ENCODE peak calls at places on chromosomes 1 and 21, in ten cellular contexts. One of them, this sample, is unnamed.

GRCh38 chr1:168958562-168959289 is 147.8 kb upstream of the ATP1B1 start:
- DNase-seq in uterus: no peak
- DNase-seq in stomach: no peak
- DNase-seq in HepG2: no peak
- DNase-seq in tibial nerve: no peak
- DNase-seq in A549: no peak
- DNase-seq in tibial artery: no peak
- DNase-seq in hepatocyte: no peak
- DNase-seq in fibroblast of lung: peak; percentile 12
- DNase-seq in prostate gland: no peak
- DNase-seq in this sample: no peak

GRCh38 chr1:110006516-110006915 is 22.0 kb downstream of the AHCYL1 start:
- DNase-seq in tibial nerve: no peak
- DNase-seq in A549: no peak
- DNase-seq in tibial artery: no peak
- DNase-seq in stomach: no peak
- DNase-seq in prostate gland: no peak
- DNase-seq in hepatocyte: no peak
- DNase-seq in fibroblast of lung: no peak
- DNase-seq in HepG2: no peak
- DNase-seq in uterus: no peak
- DNase-seq in this sample: no peak

GRCh38 chr1:20376880-20377494 is 86.3 kb downstream of the VWA5B1 start:
- DNase-seq in fibroblast of lung: no peak
- DNase-seq in tibial nerve: no peak
- DNase-seq in hepatocyte: peak; percentile 62
- DNase-seq in tibial artery: peak; percentile 24
- DNase-seq in stomach: peak; percentile 37
- DNase-seq in prostate gland: no peak
- DNase-seq in HepG2: peak; percentile 10
- DNase-seq in A549: peak; percentile 34
- DNase-seq in uterus: no peak
- DNase-seq in this sample: no peak

GRCh38 chr1:86774305-86775304 is 70.2 kb downstream of the SH3GLB1 start:
- DNase-seq in fibroblast of lung: peak; percentile 91
- DNase-seq in hepatocyte: peak; percentile 84
- DNase-seq in tibial nerve: peak; percentile 15
- DNase-seq in stomach: peak; percentile 41
- DNase-seq in prostate gland: no peak
- DNase-seq in tibial artery: peak; percentile 65
- DNase-seq in HepG2: peak; percentile 100
- DNase-seq in uterus: peak; percentile 86
- DNase-seq in A549: peak; percentile 71
- DNase-seq in this sample: peak; percentile 69

GRCh38 chr1:85473390-85473789 is 8.4 kb upstream of the DDAH1 start:
- DNase-seq in prostate gland: no peak
- DNase-seq in stomach: no peak
- DNase-seq in tibial artery: no peak
- DNase-seq in fibroblast of lung: peak; percentile 50
- DNase-seq in HepG2: peak; percentile 10
- DNase-seq in A549: peak; percentile 73
- DNase-seq in uterus: no peak
- DNase-seq in tibial nerve: no peak
- DNase-seq in hepatocyte: no peak
- DNase-seq in this sample: peak; percentile 10

GRCh38 chr21:35046880-35047229 is 2.2 kb downstream of the RUNX1 start:
- DNase-seq in stomach: no peak
- DNase-seq in tibial nerve: no peak
- DNase-seq in fibroblast of lung: peak; percentile 76
- DNase-seq in prostate gland: no peak
- DNase-seq in tibial artery: peak; percentile 32
- DNase-seq in A549: no peak
- DNase-seq in HepG2: peak; percentile 5
- DNase-seq in uterus: no peak
- DNase-seq in hepatocyte: no peak
- DNase-seq in this sample: no peak

GRCh38 chr1:8937701-8938100 is 8.0 kb upstream of the CA6 start:
- DNase-seq in tibial artery: no peak
- DNase-seq in stomach: no peak
- DNase-seq in uterus: no peak
- DNase-seq in hepatocyte: no peak
- DNase-seq in HepG2: no peak
- DNase-seq in A549: no peak
- DNase-seq in fibroblast of lung: no peak
- DNase-seq in prostate gland: no peak
- DNase-seq in tibial nerve: no peak
- DNase-seq in this sample: peak; percentile 10

GRCh38 chr1:235835226-235835625 is 31.5 kb downstream of the LYST start:
- DNase-seq in hepatocyte: peak; percentile 11
- DNase-seq in uterus: peak; percentile 62
- DNase-seq in tibial nerve: no peak
- DNase-seq in prostate gland: no peak
- DNase-seq in A549: no peak
- DNase-seq in fibroblast of lung: peak; percentile 37
- DNase-seq in stomach: peak; percentile 49
- DNase-seq in HepG2: no peak
- DNase-seq in tibial artery: peak; percentile 50
- DNase-seq in this sample: no peak

GRCh38 chr1:178093958-178094751 is at the start of gene RASAL2:
- DNase-seq in fibroblast of lung: peak; percentile 61
- DNase-seq in hepatocyte: peak; percentile 87
- DNase-seq in HepG2: peak; percentile 41
- DNase-seq in prostate gland: peak; percentile 41
- DNase-seq in tibial nerve: peak; percentile 18
- DNase-seq in A549: peak; percentile 76
- DNase-seq in uterus: peak; percentile 45
- DNase-seq in stomach: peak; percentile 62
- DNase-seq in tibial artery: peak; percentile 58
- DNase-seq in this sample: no peak

GRCh38 chr21:43868461-43868860 is 3.4 kb downstream of the AGPAT3 start:
- DNase-seq in uterus: no peak
- DNase-seq in A549: no peak
- DNase-seq in stomach: peak; percentile 57
- DNase-seq in fibroblast of lung: no peak
- DNase-seq in prostate gland: no peak
- DNase-seq in tibial nerve: no peak
- DNase-seq in hepatocyte: no peak
- DNase-seq in HepG2: no peak
- DNase-seq in tibial artery: no peak
- DNase-seq in this sample: peak; percentile 40

GRCh38 chr21:16285646-16286223 is 556.0 kb downstream of the USP25 start:
- DNase-seq in uterus: no peak
- DNase-seq in stomach: no peak
- DNase-seq in prostate gland: no peak
- DNase-seq in A549: no peak
- DNase-seq in tibial nerve: no peak
- DNase-seq in tibial artery: no peak
- DNase-seq in HepG2: no peak
- DNase-seq in hepatocyte: no peak
- DNase-seq in fibroblast of lung: peak; percentile 18
- DNase-seq in this sample: no peak

GRCh38 chr1:203269654-203270020 is 35.7 kb upstream of the BTG2 start:
- DNase-seq in hepatocyte: no peak
- DNase-seq in uterus: peak; percentile 15
- DNase-seq in HepG2: no peak
- DNase-seq in tibial nerve: no peak
- DNase-seq in fibroblast of lung: no peak
- DNase-seq in A549: no peak
- DNase-seq in prostate gland: no peak
- DNase-seq in tibial artery: no peak
- DNase-seq in stomach: no peak
- DNase-seq in this sample: no peak

GRCh38 chr1:203268901-203269653 is 36.2 kb upstream of the BTG2 start:
- DNase-seq in HepG2: peak; percentile 67
- DNase-seq in stomach: no peak
- DNase-seq in prostate gland: peak; percentile 60
- DNase-seq in uterus: peak; percentile 55
- DNase-seq in tibial artery: no peak
- DNase-seq in A549: peak; percentile 84
- DNase-seq in fibroblast of lung: peak; percentile 64
- DNase-seq in hepatocyte: peak; percentile 90
- DNase-seq in tibial nerve: no peak
- DNase-seq in this sample: peak; percentile 66

GRCh38 chr1:203271962-203272632 is 33.2 kb upstream of the BTG2 start:
- DNase-seq in uterus: peak; percentile 57
- DNase-seq in A549: no peak
- DNase-seq in hepatocyte: peak; percentile 8
- DNase-seq in tibial nerve: no peak
- DNase-seq in fibroblast of lung: no peak
- DNase-seq in tibial artery: no peak
- DNase-seq in prostate gland: no peak
- DNase-seq in HepG2: no peak
- DNase-seq in stomach: no peak
- DNase-seq in this sample: no peak

GRCh38 chr1:203271018-203271743 is 34.1 kb upstream of the BTG2 start:
- DNase-seq in tibial nerve: no peak
- DNase-seq in uterus: peak; percentile 82
- DNase-seq in A549: peak; percentile 66
- DNase-seq in tibial artery: peak; percentile 83
- DNase-seq in prostate gland: peak; percentile 83
- DNase-seq in hepatocyte: peak; percentile 86
- DNase-seq in stomach: peak; percentile 78
- DNase-seq in HepG2: no peak
- DNase-seq in fibroblast of lung: peak; percentile 74
- DNase-seq in this sample: no peak

GRCh38 chr1:203270448-203270847 is 34.9 kb upstream of the BTG2 start:
- DNase-seq in hepatocyte: no peak
- DNase-seq in prostate gland: no peak
- DNase-seq in fibroblast of lung: no peak
- DNase-seq in uterus: no peak
- DNase-seq in tibial artery: no peak
- DNase-seq in tibial nerve: no peak
- DNase-seq in stomach: no peak
- DNase-seq in A549: no peak
- DNase-seq in HepG2: no peak
- DNase-seq in this sample: no peak
- TF ChIP-seq CTCF in hepatocyte: no peak
- TF ChIP-seq CTCF in prostate gland: no peak
- TF ChIP-seq CTCF in fibroblast of lung: no peak
- TF ChIP-seq CTCF in uterus: no peak
- TF ChIP-seq CTCF in tibial artery: no peak
- TF ChIP-seq CTCF in tibial nerve: no peak
- TF ChIP-seq CTCF in stomach: no peak
- TF ChIP-seq CTCF in A549: no peak
- TF ChIP-seq CTCF in HepG2: no peak
- TF ChIP-seq CTCF in this sample: peak; percentile 9

DNA sequence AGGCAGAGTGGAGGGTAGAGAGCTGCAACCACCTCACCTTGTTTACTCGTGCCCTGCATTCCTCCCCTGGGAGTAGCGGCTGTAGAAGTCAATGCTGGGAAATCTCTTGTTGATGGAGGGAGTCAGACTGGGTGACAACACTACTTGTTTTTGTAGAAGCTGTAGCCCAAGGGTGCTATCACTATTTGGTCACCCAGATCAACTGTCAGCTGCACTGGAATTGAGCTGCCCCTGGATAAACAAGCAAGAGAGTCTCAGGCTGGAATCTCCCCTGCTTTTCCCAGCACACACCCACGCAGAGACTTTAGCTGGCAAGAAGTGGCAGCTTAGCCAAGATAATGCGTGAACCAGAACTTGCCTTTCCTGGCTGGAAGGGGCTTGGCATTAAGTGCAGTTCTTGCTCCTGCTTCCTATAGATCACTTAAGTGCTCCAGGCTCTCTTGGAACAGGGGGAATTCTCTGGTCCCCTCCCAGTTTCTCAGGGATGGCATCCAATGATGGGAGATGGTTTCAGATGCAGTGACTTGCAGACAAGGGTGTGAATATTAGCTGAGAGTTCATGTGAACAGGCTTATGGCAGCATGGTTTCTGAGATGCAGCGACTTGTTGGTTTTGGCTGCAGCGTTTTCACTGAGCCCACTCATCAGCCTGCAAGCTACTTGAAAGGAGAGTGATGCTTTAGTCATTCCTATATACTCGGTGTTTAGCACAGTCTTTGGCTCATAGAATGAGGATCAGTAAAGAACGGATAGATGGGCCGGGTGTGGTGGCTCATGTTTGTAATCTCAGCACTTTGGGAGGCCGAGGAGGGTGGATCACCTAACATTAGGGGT is 16.8 kb downstream of the ATP2B4 start:
- DNase-seq in stomach: no peak
- DNase-seq in uterus: no peak
- DNase-seq in tibial artery: no peak
- DNase-seq in tibial nerve: no peak
- DNase-seq in fibroblast of lung: peak; percentile 86
- DNase-seq in A549: no peak
- DNase-seq in HepG2: no peak
- DNase-seq in prostate gland: no peak
- DNase-seq in hepatocyte: no peak
- DNase-seq in this sample: no peak
- H3K4me1 ChIP-seq in stomach: peaks cover 62% of the 10 kb centered on the region
- H3K4me1 ChIP-seq in uterus: peaks cover 9% of the 10 kb centered on the region
- H3K4me1 ChIP-seq in tibial artery: peaks cover 41% of the 10 kb centered on the region
- H3K4me1 ChIP-seq in tibial nerve: peaks cover 49% of the 10 kb centered on the region
- H3K4me1 ChIP-seq in fibroblast of lung: peaks cover 30% of the 10 kb centered on the region
- H3K4me1 ChIP-seq in A549: no peaks in the 10 kb centered on the region
- H3K4me1 ChIP-seq in HepG2: no peaks in the 10 kb centered on the region
- H3K4me1 ChIP-seq in prostate gland: no peaks in the 10 kb centered on the region
- H3K4me1 ChIP-seq in hepatocyte: peaks cover 9% of the 10 kb centered on the region
- H3K4me1 ChIP-seq in this sample: peaks cover 42% of the 10 kb centered on the region

DNA sequence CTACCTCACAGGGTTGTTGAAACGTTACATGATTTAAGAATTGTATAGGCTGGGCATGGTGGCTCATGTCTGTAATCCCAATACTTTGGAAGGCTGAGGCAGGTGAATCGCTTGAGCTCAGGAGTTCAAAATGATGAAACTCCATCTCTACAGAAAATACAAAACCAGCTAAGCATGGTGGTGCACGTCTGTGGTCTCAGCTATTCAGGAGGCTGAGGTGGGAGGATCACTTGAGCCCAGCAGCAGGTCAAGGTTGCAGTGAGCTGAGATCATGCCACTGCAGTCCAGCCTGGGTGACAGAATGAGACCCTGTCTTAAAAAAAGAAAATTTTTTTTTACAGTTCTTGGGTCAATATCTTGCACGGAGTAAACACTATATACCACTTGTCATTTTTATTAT is 8.2 kb downstream of the PHLDA3 start:
- DNase-seq in prostate gland: no peak
- DNase-seq in A549: no peak
- DNase-seq in fibroblast of lung: no peak
- DNase-seq in HepG2: no peak
- DNase-seq in uterus: no peak
- DNase-seq in stomach: no peak
- DNase-seq in tibial artery: no peak
- DNase-seq in tibial nerve: no peak
- DNase-seq in hepatocyte: peak; percentile 2
- DNase-seq in this sample: no peak
- H3K27ac ChIP-seq in prostate gland: peak overlapping the region; percentile 83
- H3K27ac ChIP-seq in A549: peak overlapping the region; percentile 98
- H3K27ac ChIP-seq in fibroblast of lung: peak overlapping the region; percentile 3
- H3K27ac ChIP-seq in HepG2: no peak overlapping the region
- H3K27ac ChIP-seq in uterus: peak overlapping the region; percentile 87
- H3K27ac ChIP-seq in stomach: peak overlapping the region; percentile 90
- H3K27ac ChIP-seq in tibial artery: peak overlapping the region; percentile 96
- H3K27ac ChIP-seq in tibial nerve: peak overlapping the region; percentile 58
- H3K27ac ChIP-seq in hepatocyte: peak overlapping the region; percentile 90
- H3K27ac ChIP-seq in this sample: peak overlapping the region; percentile 95

DNA sequence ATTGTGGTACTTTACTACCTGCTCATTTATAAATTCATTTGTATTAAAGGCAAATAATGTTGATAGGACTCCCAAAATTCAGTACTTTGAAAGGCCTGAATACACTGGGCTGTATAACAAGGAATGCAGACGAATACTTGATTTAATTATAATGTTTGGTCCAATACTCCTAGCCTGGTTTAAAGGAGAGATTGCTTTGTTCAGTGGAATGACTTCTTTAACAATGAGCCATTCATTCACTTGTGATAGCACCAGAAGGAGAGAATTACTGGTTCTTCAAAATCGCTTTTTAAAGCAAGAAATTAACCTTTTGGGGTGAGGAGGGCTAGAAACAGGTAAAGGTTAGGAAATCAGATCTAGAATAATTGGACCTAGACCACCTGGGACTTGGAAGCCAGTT is 28.3 kb upstream of the ENAH start:
- DNase-seq in fibroblast of lung: no peak
- DNase-seq in hepatocyte: no peak
- DNase-seq in stomach: no peak
- DNase-seq in prostate gland: no peak
- DNase-seq in A549: no peak
- DNase-seq in tibial nerve: no peak
- DNase-seq in uterus: no peak
- DNase-seq in tibial artery: no peak
- DNase-seq in HepG2: no peak
- DNase-seq in this sample: no peak
- TF ChIP-seq CTCF in fibroblast of lung: no peak
- TF ChIP-seq CTCF in hepatocyte: no peak
- TF ChIP-seq CTCF in stomach: no peak
- TF ChIP-seq CTCF in prostate gland: no peak
- TF ChIP-seq CTCF in A549: no peak
- TF ChIP-seq CTCF in tibial nerve: no peak
- TF ChIP-seq CTCF in uterus: no peak
- TF ChIP-seq CTCF in tibial artery: no peak
- TF ChIP-seq CTCF in HepG2: no peak
- TF ChIP-seq CTCF in this sample: no peak